ENCODE peak calls at places on chromosomes 3 and 15, in five cellular contexts. I is AG04450; W is CD4-positive, alpha-beta memory T cell; S is psoas muscle; Q is right lobe of liver. F is an unnamed sample. For H3K9me3, the result is how much of the 10 kb centered on the place peaks cover.

GRCh38 chr3:188854395-188855149 is 317.2 kb upstream of the TPRG1 start:
- DNase-seq in I (peak), W (no peak), S (peak), Q (no peak), F (no peak)

GRCh38 chr3:107578091-107578490 is 55.3 kb downstream of the BBX start:
- DNase-seq in I (no peak), W (no peak), S (no peak), Q (no peak), F (no peak)

GRCh38 chr15:90557651-90558084 is 27.9 kb downstream of the CRTC3 start:
- DNase-seq in I (no peak), W (no peak), S (peak), Q (peak), F (no peak)

GRCh38 chr3:110419096-110419495 is 652.5 kb upstream of the NECTIN3 start:
- DNase-seq in I (no peak), W (no peak), S (no peak), Q (no peak), F (no peak)

GRCh38 chr15:75721923-75722870 is 9.5 kb upstream of the CSPG4 start:
- DNase-seq in I (no peak), W (no peak), S (peak), Q (peak), F (no peak)

GRCh38 chr3:12308517-12308916 is 19.6 kb downstream of the PPARG start:
- DNase-seq in I (peak), W (no peak), S (no peak), Q (no peak), F (no peak)

GRCh38 chr15:30859091-30859874 is 44.4 kb upstream of the FAN1 start:
- DNase-seq in I (peak), W (peak), S (no peak), Q (no peak), F (no peak)

GRCh38 chr3:48130321-48130881 is 57.8 kb downstream of the CDC25A start:
- DNase-seq in I (peak), W (no peak), S (peak), Q (peak), F (no peak)

GRCh38 chr15:82830427-82831173 is 21.2 kb downstream of the WHAMM start:
- DNase-seq in I (no peak), W (no peak), S (no peak), Q (no peak), F (no peak)

GRCh38 chr3:10783360-10784346 is 32.4 kb upstream of the SLC6A11 start:
- DNase-seq in I (no peak), W (peak), S (no peak), Q (no peak), F (peak)

GRCh38 chr3:114739627-114740026 is 407.5 kb downstream of the ZBTB20 start:
- DNase-seq in I (no peak), W (no peak), S (no peak), Q (no peak), F (no peak)

GRCh38 chr3:2883292-2883691 is 226.9 kb downstream of the IL5RA start:
- DNase-seq in I (no peak), W (no peak), S (no peak), Q (no peak), F (no peak)

GRCh38 chr3:8681349-8681748 is 36.8 kb upstream of the SSUH2 start:
- DNase-seq in I (no peak), W (no peak), S (no peak), Q (no peak), F (no peak)

GRCh38 chr3:192834428-192834827 is 83.2 kb downstream of the MB21D2 start:
- DNase-seq in I (no peak), W (no peak), S (no peak), Q (no peak), F (no peak)

GRCh38 chr3:52226229-52226817 is 878 bp upstream of the TLR9 start:
- DNase-seq in I (no peak), W (no peak), S (peak), Q (no peak), F (no peak)

GRCh38 chr15:25054943-25055342 is 100.2 kb downstream of the SNRPN start:
- DNase-seq in I (no peak), W (no peak), S (no peak), Q (no peak), F (no peak)

GRCh38 chr15:25054329-25054728 is 99.5 kb downstream of the SNRPN start:
- DNase-seq in I (no peak), W (no peak), S (no peak), Q (peak), F (no peak)

GRCh38 chr15:25052191-25052999 is 97.6 kb downstream of the SNRPN start:
- DNase-seq in I (no peak), W (no peak), S (no peak), Q (peak), F (no peak)

GRCh38 chr15:25053000-25053815 is 98.4 kb downstream of the SNRPN start:
- DNase-seq in I (no peak), W (no peak), S (no peak), Q (peak), F (no peak)

GRCh38 chr15:25051399-25052154 is 96.8 kb downstream of the SNRPN start:
- DNase-seq in I (no peak), W (no peak), S (no peak), Q (peak), F (no peak)
- H3K9me3 ChIP-seq in I (half or more), W (under half), S (half or more), Q (under half), F (half or more)

GRCh38 chr3:43043793-43044192 is 62.1 kb downstream of the POMGNT2 start:
- DNase-seq in I (no peak), W (no peak), S (no peak), Q (no peak), F (no peak)

GRCh38 chr3:43038010-43038409 is 58.9 kb downstream of the GASK1A start:
- DNase-seq in I (no peak), W (no peak), S (no peak), Q (no peak), F (no peak)

GRCh38 chr3:43041517-43041916 is 62.4 kb downstream of the GASK1A start:
- DNase-seq in I (no peak), W (no peak), S (no peak), Q (no peak), F (no peak)

GRCh38 chr3:43046583-43046982 is 59.3 kb downstream of the POMGNT2 start:
- DNase-seq in I (no peak), W (no peak), S (no peak), Q (no peak), F (no peak)

GRCh38 chr3:43043071-43043766 is 62.7 kb downstream of the POMGNT2 start:
- DNase-seq in I (no peak), W (no peak), S (no peak), Q (no peak), F (no peak)
- H3K9me3 ChIP-seq in I (under half), W (under half), S (under half), Q (under half), F (under half)

GRCh38 chr3:177948716-177949422 is 587.4 kb upstream of the KCNMB2 start:
- DNase-seq in I (no peak), W (no peak), S (no peak), Q (no peak), F (no peak)
- H3K9me3 ChIP-seq in I (under half), W (under half), S (under half), Q (under half), F (under half)

GRCh38 chr15:20294651-20295237 is 246.9 kb downstream of the GOLGA6L6 start:
- DNase-seq in I (no peak), W (no peak), S (peak), Q (no peak), F (no peak)
- H3K9me3 ChIP-seq in I (under half), W (under half), S (under half), Q (under half), F (under half)

F was measured in T-helper 17 cell.